ENCODE peak calls at places on chromosome 4, in five cellular contexts. H, G, K, J and T are unnamed samples.

GRCh38 chr4:153661215-153661822 is 22.8 kb upstream of the TLR2 start:
- DNase-seq in K (no peak), H (no peak), G (no peak), J (no peak), T (no peak)

GRCh38 chr4:47705326-47705981 is 132.4 kb downstream of the CORIN start:
- DNase-seq in H (peak), J (peak), K (peak), G (no peak), T (peak)

GRCh38 chr4:24657768-24658617 is 73.6 kb upstream of the DHX15 start:
- DNase-seq in K (peak), G (peak), H (peak), J (peak), T (peak)

GRCh38 chr4:94276204-94276603 is 66.4 kb downstream of the HPGDS start:
- DNase-seq in J (no peak), H (no peak), K (no peak), G (no peak), T (no peak)

GRCh38 chr4:23728393-23728792 is 161.5 kb downstream of the PPARGC1A start:
- DNase-seq in J (no peak), G (peak), H (no peak), K (no peak), T (no peak)

GRCh38 chr4:183035726-183036415 is 63.2 kb upstream of the WWC2 start:
- DNase-seq in G (no peak), K (no peak), H (no peak), J (no peak), T (peak)

GRCh38 chr4:680091-680490 is 5.7 kb downstream of the MYL5 start:
- DNase-seq in G (no peak), J (no peak), H (no peak), K (no peak), T (no peak)

GRCh38 chr4:126661194-126661593 is 971.6 kb upstream of the INTU start:
- DNase-seq in J (no peak), G (peak), H (no peak), K (no peak), T (no peak)

GRCh38 chr4:40718571-40718970 is 31.2 kb upstream of the NSUN7 start:
- DNase-seq in J (peak), H (no peak), G (no peak), K (no peak), T (peak)

GRCh38 chr4:46856347-46856746 is 52.7 kb downstream of the COX7B2 start:
- DNase-seq in J (no peak), H (no peak), G (no peak), K (no peak), T (no peak)

GRCh38 chr4:20538922-20539321 is 161.3 kb upstream of the PACRGL start:
- DNase-seq in G (no peak), H (no peak), J (no peak), K (no peak), T (no peak)

GRCh38 chr4:38529189-38530115 is 134.5 kb upstream of the KLF3 start:
- DNase-seq in H (peak), G (no peak), K (no peak), J (no peak), T (no peak)

GRCh38 chr4:102843273-102843672 is 15.9 kb upstream of the UBE2D3 start:
- DNase-seq in G (no peak), H (no peak), J (no peak), K (no peak), T (no peak)

GRCh38 chr4:167196386-167196785 is 37.9 kb downstream of the SPOCK3 start:
- DNase-seq in H (no peak), K (peak), G (peak), J (no peak), T (no peak)

GRCh38 chr4:151331276-151332042 is 6.1 kb upstream of the SH3D19 start:
- DNase-seq in G (peak), J (peak), H (no peak), K (peak), T (no peak)

GRCh38 chr4:6058531-6059374 is 40.5 kb upstream of the C4orf50 start:
- DNase-seq in G (no peak), J (no peak), H (peak), K (no peak), T (no peak)

GRCh38 chr4:85955614-85956295 is 404.1 kb downstream of the MAPK10 start:
- DNase-seq in G (no peak), J (no peak), H (no peak), K (no peak), T (no peak)

GRCh38 chr4:147498031-147498700 is 17.3 kb downstream of the EDNRA start:
- DNase-seq in G (peak), J (no peak), H (no peak), K (no peak), T (no peak)

GRCh38 chr4:104451573-104451972 is 43.1 kb downstream of the CXXC4 start:
- DNase-seq in J (peak), G (peak), K (peak), H (no peak), T (peak)

GRCh38 chr4:11587797-11588196 is 159.1 kb upstream of the HS3ST1 start:
- DNase-seq in H (no peak), G (no peak), J (no peak), K (no peak), T (no peak)

GRCh38 chr4:21979196-21979595 is 30.6 kb upstream of the KCNIP4 start:
- DNase-seq in G (no peak), K (no peak), H (no peak), J (no peak), T (no peak)

GRCh38 chr4:3630136-3630933 is 98.1 kb upstream of the LRPAP1 start:
- DNase-seq in G (no peak), J (no peak), K (no peak), H (no peak), T (no peak)

GRCh38 chr4:127616898-127617297 is 15.9 kb upstream of the INTU start:
- DNase-seq in J (no peak), G (no peak), K (no peak), H (no peak), T (no peak)

GRCh38 chr4:54085284-54085683 is 14.7 kb upstream of the GSX2 start:
- DNase-seq in K (peak), G (peak), J (no peak), H (no peak), T (no peak)

GRCh38 chr4:74097631-74098550 is 1.1 kb downstream of the CXCL2 start:
- DNase-seq in J (no peak), H (no peak), K (peak), G (no peak), T (no peak)

GRCh38 chr4:25439913-25440477 is 62.9 kb downstream of the ANAPC4 start:
- DNase-seq in J (peak), H (peak), G (peak), K (peak), T (peak)

GRCh38 chr4:127416092-127416491 is 216.7 kb upstream of the INTU start:
- DNase-seq in J (no peak), H (no peak), G (no peak), K (no peak), T (no peak)

GRCh38 chr4:86482851-86483490 is 111.1 kb upstream of the PTPN13 start:
- DNase-seq in J (no peak), G (no peak), K (no peak), H (no peak), T (peak)

GRCh38 chr4:108556166-108556565 is 64.2 kb upstream of the RPL34 start:
- DNase-seq in J (no peak), H (no peak), K (no peak), G (no peak), T (no peak)

GRCh38 chr4:56182356-56182755 is 204.9 kb downstream of the AASDH start:
- DNase-seq in G (no peak), K (no peak), H (no peak), J (no peak), T (no peak)

GRCh38 chr4:37678624-37679023 is 7.6 kb downstream of the RELL1 start:
- DNase-seq in H (no peak), G (no peak), K (no peak), J (no peak), T (no peak)

GRCh38 chr4:101284546-101284945 is 62.8 kb downstream of the PPP3CA start:
- DNase-seq in K (peak), H (no peak), J (no peak), G (no peak), T (no peak)

GRCh38 chr4:109251396-109251795 is 51.1 kb downstream of the COL25A1 start:
- DNase-seq in K (no peak), G (no peak), H (no peak), J (no peak), T (no peak)

GRCh38 chr4:111037591-111037990 is 414.7 kb upstream of the PITX2 start:
- DNase-seq in K (no peak), G (no peak), H (no peak), J (no peak), T (no peak)

GRCh38 chr4:182175788-182176519 is 67.2 kb upstream of the TENM3 start:
- DNase-seq in K (peak), H (no peak), J (no peak), G (peak), T (no peak)

GRCh38 chr4:71186566-71187398 is 152.0 kb upstream of the SLC4A4 start:
- DNase-seq in K (peak), J (peak), H (no peak), G (peak), T (peak)

GRCh38 chr4:60315586-60315985 is 884.5 kb upstream of the ADGRL3 start:
- DNase-seq in J (peak), G (no peak), H (no peak), K (no peak), T (no peak)
- H3K27ac ChIP-seq in J (peak), G (no peak), H (no peak), K (no peak), T (no peak)

DNA sequence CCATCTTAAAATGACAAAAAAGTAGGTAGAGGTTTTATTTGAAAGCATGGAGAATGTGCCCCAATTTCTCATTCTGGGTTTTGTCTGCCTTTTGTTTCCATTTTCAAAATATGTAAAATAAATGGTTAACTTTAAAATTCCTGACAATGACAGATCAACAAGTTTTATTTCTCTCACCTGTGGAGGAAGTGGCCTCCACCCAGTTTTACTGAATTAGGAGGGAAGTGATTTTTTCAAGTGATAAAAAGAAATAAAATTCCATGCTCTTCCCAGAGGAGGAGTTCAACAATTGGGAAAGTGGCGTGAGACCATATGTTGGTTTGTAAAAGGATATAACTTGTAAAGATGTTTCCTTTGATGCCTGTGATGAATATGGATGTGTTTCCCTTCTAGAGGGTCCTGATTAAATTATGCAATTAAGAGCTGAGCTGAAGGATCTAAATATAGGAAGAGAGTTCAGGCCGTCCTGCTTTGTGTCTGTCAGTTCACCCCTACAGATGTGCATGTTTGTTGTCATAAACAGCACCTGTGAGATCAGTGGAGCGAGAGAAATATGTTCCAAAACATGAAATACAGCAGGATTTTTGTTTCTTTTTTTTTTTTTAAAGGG is 19.5 kb downstream of the SMAD1 start:
- DNase-seq in J (no peak), K (no peak), G (no peak), H (peak), T (no peak)
- H3K4me2 ChIP-seq in J (no peak), K (no peak), G (no peak), H (peak), T (no peak)

DNA sequence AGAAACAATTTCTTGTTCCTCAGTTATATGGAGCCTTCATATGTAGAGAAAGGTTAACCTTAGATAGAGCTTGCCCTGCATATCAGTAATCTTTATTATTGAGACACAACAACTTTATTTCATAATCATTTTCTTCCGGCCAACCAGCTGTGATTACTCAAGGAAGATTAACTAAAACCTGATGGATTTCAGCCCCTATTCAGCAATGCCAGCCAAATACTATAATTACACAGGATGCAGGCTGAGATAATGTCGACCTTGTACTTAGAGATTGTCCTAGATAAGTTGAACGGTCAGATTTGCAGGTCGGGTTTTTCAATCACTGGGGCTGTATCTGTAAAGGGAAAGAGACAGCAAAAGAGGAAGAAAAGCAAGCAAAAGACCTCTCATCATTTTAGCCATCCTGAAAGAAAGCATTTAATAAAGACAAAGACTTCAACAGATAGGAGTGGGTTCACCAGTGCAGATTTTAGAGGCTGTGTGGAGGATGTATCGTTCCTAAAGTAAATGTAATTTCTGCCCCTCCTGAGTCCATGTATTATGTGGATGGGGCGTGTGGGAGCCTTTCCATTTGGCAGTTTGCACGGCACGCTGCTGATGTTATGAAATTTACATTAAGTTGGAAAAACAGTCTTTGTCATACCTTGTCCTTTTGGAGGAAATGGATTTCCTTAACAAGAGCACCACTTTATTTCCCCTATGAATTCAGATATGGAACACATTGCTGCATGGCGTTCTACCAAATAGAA is 496.6 kb downstream of the SPRY1 start:
- DNase-seq in G (peak), J (no peak), K (no peak), H (no peak), T (no peak)
- H3K27ac ChIP-seq in G (no peak), J (no peak), K (no peak), H (no peak), T (no peak)

GRCh38 chr4:15771419-15772058 is 6.6 kb upstream of the CD38 start:
- DNase-seq in K (no peak), J (peak), H (no peak), G (no peak), T (no peak)
- H3K4me2 ChIP-seq in K (no peak), J (peak), H (peak), G (no peak), T (no peak)

DNA sequence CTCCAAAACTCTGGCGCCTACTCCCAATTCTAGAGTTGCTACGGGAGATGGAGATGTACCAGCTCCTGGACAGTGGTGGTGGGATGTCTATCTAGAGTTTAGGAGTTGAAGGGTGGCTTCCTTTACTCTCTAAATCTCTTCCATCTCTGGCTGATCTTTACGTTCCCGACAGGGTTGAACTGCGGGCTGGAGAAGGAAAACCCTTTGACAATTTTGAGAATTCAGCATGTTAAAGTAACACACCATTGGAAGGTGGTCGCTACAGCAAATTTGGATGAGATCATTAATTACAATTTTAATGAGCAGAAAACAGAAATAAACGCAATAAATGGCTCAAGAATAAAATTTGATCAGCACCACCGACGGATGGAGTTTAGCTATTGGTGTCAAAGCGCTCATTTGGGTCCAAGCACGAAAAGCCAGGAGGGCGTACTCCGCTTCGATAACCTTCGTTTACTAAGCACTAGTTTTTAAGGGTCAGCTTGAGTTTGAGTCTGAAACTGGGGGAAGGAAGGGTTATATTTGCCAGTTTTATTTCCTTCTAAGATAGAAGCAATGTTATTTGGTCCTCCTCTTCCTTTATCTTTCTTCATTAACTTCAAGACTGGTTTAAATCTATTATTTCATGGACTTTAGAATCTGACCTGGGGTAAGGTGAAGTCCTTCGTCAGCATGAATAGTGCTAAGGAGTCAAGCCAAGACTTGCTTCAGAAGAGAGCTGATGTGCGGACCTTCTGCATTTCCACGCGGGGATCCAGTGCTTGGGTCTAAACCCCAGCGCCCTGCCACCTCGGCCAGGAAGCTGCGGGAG is 1.5 kb upstream of the NKX6-1 start:
- DNase-seq in G (no peak), H (no peak), J (no peak), K (no peak), T (no peak)
- H3K27ac ChIP-seq in G (no peak), H (no peak), J (no peak), K (no peak), T (no peak)

DNA sequence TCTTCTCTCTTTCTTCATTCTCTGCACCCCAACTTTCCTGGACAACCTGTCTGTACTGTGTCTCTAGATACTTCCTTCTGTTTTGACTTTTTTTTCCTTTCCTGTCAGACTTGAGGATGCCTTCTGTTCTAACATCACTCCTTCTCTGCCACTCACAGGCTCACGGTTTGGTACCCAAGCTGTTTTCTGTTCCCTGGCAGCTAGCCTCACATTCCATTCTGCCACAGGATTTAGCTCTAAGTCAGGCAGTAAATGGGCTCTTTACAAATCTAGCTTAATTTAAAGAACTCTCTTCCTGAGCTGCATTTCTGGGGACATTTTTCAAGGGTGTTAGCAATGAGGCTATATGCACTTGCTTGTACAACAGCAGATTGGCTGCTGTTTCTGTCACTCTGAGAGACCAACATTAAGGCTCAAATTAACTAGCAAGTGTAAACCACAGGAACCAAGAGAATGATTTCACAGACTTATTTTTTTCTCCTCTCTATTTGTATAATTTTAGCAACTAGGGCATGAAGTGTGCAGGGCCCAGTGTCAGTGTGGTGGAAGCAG is 337.9 kb upstream of the NOCT start:
- DNase-seq in H (no peak), G (peak), J (no peak), K (no peak), T (peak)
- H3K4me2 ChIP-seq in H (no peak), G (no peak), J (no peak), K (no peak), T (no peak)

DNA sequence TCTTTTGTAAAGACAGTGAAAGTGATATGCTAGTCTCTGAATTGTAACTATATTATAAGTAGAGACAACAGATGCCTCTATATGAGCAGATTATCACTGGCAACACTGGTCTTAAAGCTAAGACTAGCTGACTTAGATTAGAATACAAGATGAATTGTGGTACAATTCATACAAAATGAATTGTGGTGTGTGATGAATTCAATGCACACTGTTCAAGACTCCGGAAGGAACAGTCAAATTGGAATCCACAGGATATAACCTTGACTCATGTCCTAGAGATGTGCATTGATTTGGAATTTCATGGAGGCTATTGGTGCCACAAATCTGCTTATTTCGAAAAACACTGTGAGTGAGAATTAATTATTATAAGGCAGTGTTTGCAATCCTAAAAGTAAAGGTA is 701.8 kb downstream of the PCDH7 start:
- DNase-seq in H (no peak), G (no peak), J (no peak), K (no peak), T (no peak)
- H3K27ac ChIP-seq in H (no peak), G (no peak), J (no peak), K (no peak), T (no peak)

GRCh38 chr4:138090918-138091659 is 151.1 kb downstream of the SLC7A11 start:
- DNase-seq in J (peak), K (no peak), G (no peak), H (no peak), T (no peak)

GRCh38 chr4:138088449-138089208 is 153.5 kb downstream of the SLC7A11 start:
- DNase-seq in K (no peak), J (no peak), G (no peak), H (no peak), T (no peak)

GRCh38 chr4:138087181-138087714 is 154.9 kb downstream of the SLC7A11 start:
- DNase-seq in H (no peak), J (no peak), G (no peak), K (no peak), T (no peak)

GRCh38 chr4:138092060-138092459 is 150.1 kb downstream of the SLC7A11 start:
- DNase-seq in G (no peak), H (no peak), K (no peak), J (no peak), T (no peak)

GRCh38 chr4:138090145-138090917 is 151.8 kb downstream of the SLC7A11 start:
- DNase-seq in G (peak), J (peak), K (peak), H (peak), T (peak)
- H3K4me2 ChIP-seq in G (peak), J (peak), K (peak), H (peak), T (no peak)

GRCh38 chr4:8592366-8593267 is at the start of gene CPZ:
- DNase-seq in G (peak), K (no peak), H (no peak), J (no peak), T (peak)
- H3K27ac ChIP-seq in G (no peak), K (peak), H (no peak), J (no peak), T (no peak)